ENCODE peak calls at places on chromosomes 16 and 17, in seven cellular contexts. F is pancreas, H is IMR-90, C is dorsolateral prefrontal cortex, E is heart left ventricle, W is spleen, R is PC-3. P is an unnamed sample.

GRCh38 chr17:37848690-37849616 is 75.3 kb upstream of the TBC1D3K start:
- DNase-seq in F (no peak), H (peak; percentile 96), C (no peak), E (no peak), W (no peak), R (peak; percentile 65), P (peak; percentile 39)

GRCh38 chr16:80804061-80804450 is 342 bp downstream of the CDYL2 start:
- DNase-seq in F (no peak), H (peak; percentile 46), C (peak; percentile 52), E (peak; percentile 74), W (peak; percentile 87), R (peak; percentile 34), P (no peak)

GRCh38 chr17:1498869-1499268 is 6.4 kb upstream of the MYO1C start:
- DNase-seq in F (no peak), H (peak; percentile 90), C (no peak), E (no peak), W (no peak), R (no peak), P (peak; percentile 38)

GRCh38 chr16:11291021-11291716 is 10.0 kb upstream of the PRM1 start:
- DNase-seq in F (no peak), H (no peak), C (no peak), E (no peak), W (no peak), R (no peak), P (no peak)

GRCh38 chr16:19963306-19963705 is 78.7 kb upstream of the GPRC5B start:
- DNase-seq in F (no peak), H (no peak), C (peak; percentile 10), E (no peak), W (no peak), R (no peak), P (no peak)

GRCh38 chr17:8015957-8016631 is 13.7 kb downstream of the GUCY2D start:
- DNase-seq in F (peak; percentile 74), H (no peak), C (no peak), E (peak; percentile 64), W (peak; percentile 81), R (no peak), P (no peak)

GRCh38 chr16:27461483-27462171 is 59.7 kb downstream of the IL21R start:
- DNase-seq in F (no peak), H (peak; percentile 54), C (no peak), E (peak; percentile 39), W (peak; percentile 72), R (no peak), P (peak; percentile 68)

GRCh38 chr16:66298006-66298405 is 68.5 kb upstream of the CDH5 start:
- DNase-seq in F (no peak), H (no peak), C (no peak), E (no peak), W (no peak), R (no peak), P (no peak)

GRCh38 chr17:50842506-50843149 is 7.2 kb downstream of the WFIKKN2 start:
- DNase-seq in F (no peak), H (no peak), C (no peak), E (no peak), W (no peak), R (no peak), P (peak; percentile 16)

GRCh38 chr17:66445229-66445628 is 142.8 kb downstream of the PRKCA start:
- DNase-seq in F (no peak), H (no peak), C (no peak), E (no peak), W (no peak), R (no peak), P (no peak)

GRCh38 chr16:28494141-28494851 is at the start of gene APOBR:
- DNase-seq in F (no peak), H (no peak), C (peak; percentile 16), E (peak; percentile 74), W (peak; percentile 94), R (no peak), P (no peak)

GRCh38 chr17:68288375-68288774 is 2.6 kb downstream of the SLC16A6 start:
- DNase-seq in F (no peak), H (no peak), C (no peak), E (no peak), W (no peak), R (no peak), P (no peak)

GRCh38 chr17:12231027-12231682 is 210.5 kb downstream of the MAP2K4 start:
- DNase-seq in F (no peak), H (peak; percentile 75), C (no peak), E (no peak), W (no peak), R (peak; percentile 11), P (no peak)

GRCh38 chr17:17713839-17714238 is 32.6 kb downstream of the RAI1 start:
- DNase-seq in F (no peak), H (peak; percentile 55), C (peak; percentile 43), E (no peak), W (no peak), R (no peak), P (no peak)

GRCh38 chr16:23061669-23062068 is 87.6 kb downstream of the USP31 start:
- DNase-seq in F (no peak), H (peak; percentile 43), C (no peak), E (no peak), W (no peak), R (no peak), P (no peak)

GRCh38 chr16:69344171-69344570 is 4.6 kb downstream of the NIP7 start:
- DNase-seq in F (no peak), H (no peak), C (no peak), E (no peak), W (no peak), R (no peak), P (no peak)

GRCh38 chr17:75970011-75970523 is 8.9 kb downstream of the ACOX1 start:
- DNase-seq in F (peak; percentile 24), H (peak; percentile 15), C (no peak), E (no peak), W (no peak), R (peak; percentile 75), P (peak; percentile 51)

GRCh38 chr17:44602390-44602789 is 45.1 kb downstream of the FZD2 start:
- DNase-seq in F (peak; percentile 81), H (no peak), C (no peak), E (no peak), W (no peak), R (no peak), P (no peak)

GRCh38 chr17:73769480-73769879 is 125.2 kb upstream of the SDK2 start:
- DNase-seq in F (no peak), H (no peak), C (no peak), E (no peak), W (no peak), R (no peak), P (no peak)

GRCh38 chr17:73135774-73136173 is 29.0 kb upstream of the SSTR2 start:
- DNase-seq in F (no peak), H (no peak), C (no peak), E (no peak), W (no peak), R (no peak), P (no peak)

GRCh38 chr17:81082177-81083073 is 47.5 kb downstream of the BAIAP2 start:
- DNase-seq in F (no peak), H (no peak), C (no peak), E (no peak), W (no peak), R (no peak), P (no peak)

GRCh38 chr16:117381-118365 is 20.8 kb downstream of the NPRL3 start:
- DNase-seq in F (peak; percentile 78), H (peak; percentile 20), C (no peak), E (no peak), W (peak; percentile 86), R (peak; percentile 59), P (peak; percentile 58)

GRCh38 chr16:3791701-3792100 is 74.4 kb upstream of the TRAP1 start:
- DNase-seq in F (no peak), H (no peak), C (no peak), E (no peak), W (no peak), R (no peak), P (no peak)

GRCh38 chr17:76442341-76443338 is 10.3 kb downstream of the UBE2O start:
- DNase-seq in F (no peak), H (peak; percentile 66), C (no peak), E (no peak), W (no peak), R (peak; percentile 73), P (no peak)

GRCh38 chr16:66097746-66098145 is 268.7 kb upstream of the CDH5 start:
- DNase-seq in F (no peak), H (no peak), C (no peak), E (no peak), W (no peak), R (no peak), P (no peak)

GRCh38 chr16:74448990-74449389 is 27.7 kb upstream of the CLEC18B start:
- DNase-seq in F (no peak), H (peak; percentile 95), C (no peak), E (peak; percentile 66), W (no peak), R (peak; percentile 87), P (peak; percentile 80)

GRCh38 chr17:70767102-70767701 is 597.9 kb downstream of the KCNJ2 start:
- DNase-seq in F (no peak), H (peak; percentile 59), C (no peak), E (no peak), W (no peak), R (peak; percentile 57), P (no peak)

GRCh38 chr16:11615756-11616447 is 29.2 kb upstream of the LITAF start:
- DNase-seq in F (no peak), H (peak; percentile 41), C (no peak), E (no peak), W (no peak), R (no peak), P (no peak)

GRCh38 chr17:72387487-72387886 is 266.7 kb downstream of the SOX9 start:
- DNase-seq in F (no peak), H (peak; percentile 96), C (no peak), E (no peak), W (no peak), R (peak; percentile 91), P (peak; percentile 76)

GRCh38 chr16:29863669-29863984 is 601 bp upstream of the CDIPT start:
- DNase-seq in F (no peak), H (no peak), C (no peak), E (no peak), W (no peak), R (no peak), P (no peak)
- H3K27ac ChIP-seq in F (peak overlapping the region; percentile 96), H (no peak overlapping the region), C (peak overlapping the region; percentile 99), E (peak overlapping the region; percentile 96), W (peak overlapping the region; percentile 94), R (no peak overlapping the region), P (no peak overlapping the region)

GRCh38 chr16:16992986-16993783 is 477.6 kb downstream of the XYLT1 start:
- DNase-seq in F (no peak), H (no peak), C (no peak), E (no peak), W (no peak), R (no peak), P (no peak)
- H3K4me3 ChIP-seq in F (no peak overlapping the region), H (no peak overlapping the region), C (no peak overlapping the region), E (no peak overlapping the region), W (no peak overlapping the region), R (no peak overlapping the region), P (no peak overlapping the region)

GRCh38 chr17:48163809-48164208 is 56.2 kb downstream of the SNX11 start:
- DNase-seq in F (no peak), H (no peak), C (no peak), E (no peak), W (no peak), R (no peak), P (no peak)
- TF ChIP-seq CTCF in F (no peak), H (no peak), C (no peak), E (no peak), W (no peak), R (peak; percentile 61), P (no peak)

GRCh38 chr16:16096161-16096857 is 127.0 kb downstream of the ABCC6 start:
- DNase-seq in F (no peak), H (peak; percentile 82), C (no peak), E (no peak), W (no peak), R (no peak), P (no peak)
- H3K27ac ChIP-seq in F (peak overlapping the region; percentile 47), H (peak overlapping the region; percentile 84), C (no peak overlapping the region), E (no peak overlapping the region), W (peak overlapping the region; percentile 55), R (no peak overlapping the region), P (no peak overlapping the region)

P was measured in PC-9.